ENCODE peak calls at places on chromosomes 12 and 14, in four cellular contexts. One of them, this sample, is unnamed.

GRCh38 chr12:132471011-132471857 is 18.7 kb upstream of the FBRSL1 start:
- DNase-seq in tibial nerve: no peak
- DNase-seq in uterus: no peak
- DNase-seq in gastrocnemius medialis: no peak
- DNase-seq in this sample: no peak

GRCh38 chr14:102591372-102591943 is 991 bp upstream of the RCOR1 start:
- DNase-seq in uterus: peak; percentile 58
- DNase-seq in gastrocnemius medialis: peak; percentile 22
- DNase-seq in tibial nerve: peak; percentile 38
- DNase-seq in this sample: no peak

GRCh38 chr12:112945515-112945914 is 7.2 kb downstream of the OAS3 start:
- DNase-seq in gastrocnemius medialis: no peak
- DNase-seq in uterus: no peak
- DNase-seq in tibial nerve: no peak
- DNase-seq in this sample: no peak

GRCh38 chr12:16788888-16789790 is 183.2 kb upstream of the LMO3 start:
- DNase-seq in uterus: no peak
- DNase-seq in gastrocnemius medialis: no peak
- DNase-seq in tibial nerve: no peak
- DNase-seq in this sample: no peak

GRCh38 chr14:102868956-102869531 is 53.4 kb upstream of the AMN start:
- DNase-seq in gastrocnemius medialis: no peak
- DNase-seq in tibial nerve: no peak
- DNase-seq in uterus: no peak
- DNase-seq in this sample: no peak

GRCh38 chr12:42235426-42235825 is 2.6 kb downstream of the YAF2 start:
- DNase-seq in tibial nerve: no peak
- DNase-seq in uterus: peak; percentile 40
- DNase-seq in gastrocnemius medialis: peak; percentile 60
- DNase-seq in this sample: no peak

GRCh38 chr12:61538951-61539350 is 721.3 kb upstream of the USP15 start:
- DNase-seq in uterus: no peak
- DNase-seq in tibial nerve: no peak
- DNase-seq in gastrocnemius medialis: no peak
- DNase-seq in this sample: no peak

GRCh38 chr14:53888535-53889386 is 67.9 kb downstream of the BMP4 start:
- DNase-seq in tibial nerve: no peak
- DNase-seq in uterus: no peak
- DNase-seq in gastrocnemius medialis: no peak
- DNase-seq in this sample: no peak

GRCh38 chr12:116376354-116377193 is 99.1 kb upstream of the MED13L start:
- DNase-seq in uterus: no peak
- DNase-seq in tibial nerve: no peak
- DNase-seq in gastrocnemius medialis: no peak
- DNase-seq in this sample: no peak

GRCh38 chr14:104925941-104926609 is 1.4 kb downstream of the PLD4 start:
- DNase-seq in gastrocnemius medialis: no peak
- DNase-seq in tibial nerve: no peak
- DNase-seq in uterus: no peak
- DNase-seq in this sample: no peak

GRCh38 chr12:56769868-56770267 is 6.7 kb downstream of the HSD17B6 start:
- DNase-seq in uterus: no peak
- DNase-seq in tibial nerve: no peak
- DNase-seq in gastrocnemius medialis: no peak
- DNase-seq in this sample: no peak

GRCh38 chr14:48584031-48584430 is 908.6 kb upstream of the MDGA2 start:
- DNase-seq in tibial nerve: no peak
- DNase-seq in gastrocnemius medialis: no peak
- DNase-seq in uterus: no peak
- DNase-seq in this sample: no peak

GRCh38 chr14:23457587-23458445 is 11.7 kb upstream of the NGDN start:
- DNase-seq in tibial nerve: no peak
- DNase-seq in uterus: no peak
- DNase-seq in gastrocnemius medialis: no peak
- DNase-seq in this sample: no peak

GRCh38 chr14:23450376-23450775 is 14.9 kb upstream of the MYH7 start:
- DNase-seq in gastrocnemius medialis: no peak
- DNase-seq in tibial nerve: no peak
- DNase-seq in uterus: no peak
- DNase-seq in this sample: no peak

GRCh38 chr14:23449314-23449713 is 13.9 kb upstream of the MYH7 start:
- DNase-seq in tibial nerve: no peak
- DNase-seq in uterus: no peak
- DNase-seq in gastrocnemius medialis: no peak
- DNase-seq in this sample: no peak

GRCh38 chr14:23452237-23452636 is 16.8 kb upstream of the MYH7 start:
- DNase-seq in uterus: no peak
- DNase-seq in tibial nerve: no peak
- DNase-seq in gastrocnemius medialis: no peak
- DNase-seq in this sample: no peak

DNA sequence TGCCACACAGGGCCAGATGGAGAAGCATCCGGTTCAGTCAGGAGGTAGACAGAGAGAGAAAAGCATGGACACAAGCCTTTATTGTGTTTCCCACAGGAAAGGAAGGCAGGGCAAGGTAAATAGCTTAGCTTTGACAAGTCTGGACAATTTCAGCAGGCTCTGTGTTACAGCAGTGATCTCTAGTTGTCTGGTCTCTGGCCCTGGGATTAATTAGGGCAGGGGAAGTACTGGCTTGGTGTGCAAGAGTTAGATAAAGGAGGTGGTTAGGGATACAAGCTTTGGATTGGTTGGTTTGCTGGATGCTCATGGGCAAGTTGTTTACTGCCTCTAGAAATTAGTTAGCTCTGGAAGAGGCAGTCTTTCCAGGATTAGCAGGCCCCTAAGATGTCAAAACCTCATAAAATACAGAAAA is 15.1 kb upstream of the NGDN start:
- DNase-seq in uterus: no peak
- DNase-seq in tibial nerve: no peak
- DNase-seq in gastrocnemius medialis: no peak
- DNase-seq in this sample: no peak
- TF ChIP-seq POLR2A in uterus: no peak
- TF ChIP-seq POLR2A in tibial nerve: no peak
- TF ChIP-seq POLR2A in gastrocnemius medialis: no peak
- TF ChIP-seq POLR2A in this sample: no peak

GRCh38 chr12:6975297-6976032 is 4.8 kb downstream of the EMG1 start:
- DNase-seq in uterus: no peak
- DNase-seq in tibial nerve: no peak
- DNase-seq in gastrocnemius medialis: no peak
- DNase-seq in this sample: no peak
- TF ChIP-seq POLR2A in uterus: no peak
- TF ChIP-seq POLR2A in tibial nerve: no peak
- TF ChIP-seq POLR2A in gastrocnemius medialis: no peak
- TF ChIP-seq POLR2A in this sample: no peak

DNA sequence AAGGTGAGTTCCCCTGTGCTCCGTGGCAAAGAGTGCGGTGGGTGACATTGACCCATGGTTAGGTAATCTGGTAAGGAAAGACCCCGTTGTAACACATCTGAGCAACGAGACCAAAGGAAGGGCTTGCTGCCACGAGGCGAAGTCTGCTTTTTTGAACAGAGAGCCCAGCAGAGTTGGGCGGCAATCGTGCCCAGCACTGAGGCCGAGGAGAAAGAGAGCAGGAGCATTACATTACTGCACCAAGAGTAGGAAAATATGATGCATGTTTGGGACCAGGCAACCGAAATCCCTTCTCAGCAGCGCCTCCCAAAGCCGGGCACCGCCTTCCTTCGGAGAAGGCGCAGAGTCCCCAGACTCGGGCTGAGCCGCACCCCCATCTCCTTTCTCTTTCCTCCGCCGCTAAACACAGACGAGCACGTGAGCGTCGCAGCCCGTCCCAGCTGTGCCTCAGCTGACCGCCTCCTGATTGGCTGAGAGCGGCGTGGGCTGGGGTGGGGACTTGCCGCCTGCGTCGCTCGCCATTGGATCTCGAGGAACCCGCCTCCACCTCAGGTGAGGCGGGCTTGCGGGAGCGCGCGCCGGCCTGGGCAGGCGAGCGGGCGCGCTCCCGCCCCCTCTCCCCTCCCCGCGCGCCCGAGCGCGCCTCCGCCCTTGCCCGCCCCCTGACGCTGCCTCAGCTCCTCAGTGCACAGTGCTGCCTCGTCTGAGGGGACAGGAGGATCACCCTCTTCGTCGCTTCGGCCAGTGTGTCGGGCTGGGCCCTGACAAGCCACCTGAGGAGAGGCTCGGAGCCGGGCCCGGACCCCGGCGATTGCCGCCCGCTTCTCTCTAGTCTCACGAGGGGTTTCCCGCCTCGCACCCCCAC is at the start of gene HIF1A:
- DNase-seq in uterus: peak; percentile 95
- DNase-seq in gastrocnemius medialis: peak; percentile 97
- DNase-seq in tibial nerve: peak; percentile 87
- DNase-seq in this sample: peak; percentile 87
- TF ChIP-seq POLR2A in uterus: peak; percentile 83
- TF ChIP-seq POLR2A in gastrocnemius medialis: peak; percentile 92
- TF ChIP-seq POLR2A in tibial nerve: peak; percentile 92
- TF ChIP-seq POLR2A in this sample: peak; percentile 98

DNA sequence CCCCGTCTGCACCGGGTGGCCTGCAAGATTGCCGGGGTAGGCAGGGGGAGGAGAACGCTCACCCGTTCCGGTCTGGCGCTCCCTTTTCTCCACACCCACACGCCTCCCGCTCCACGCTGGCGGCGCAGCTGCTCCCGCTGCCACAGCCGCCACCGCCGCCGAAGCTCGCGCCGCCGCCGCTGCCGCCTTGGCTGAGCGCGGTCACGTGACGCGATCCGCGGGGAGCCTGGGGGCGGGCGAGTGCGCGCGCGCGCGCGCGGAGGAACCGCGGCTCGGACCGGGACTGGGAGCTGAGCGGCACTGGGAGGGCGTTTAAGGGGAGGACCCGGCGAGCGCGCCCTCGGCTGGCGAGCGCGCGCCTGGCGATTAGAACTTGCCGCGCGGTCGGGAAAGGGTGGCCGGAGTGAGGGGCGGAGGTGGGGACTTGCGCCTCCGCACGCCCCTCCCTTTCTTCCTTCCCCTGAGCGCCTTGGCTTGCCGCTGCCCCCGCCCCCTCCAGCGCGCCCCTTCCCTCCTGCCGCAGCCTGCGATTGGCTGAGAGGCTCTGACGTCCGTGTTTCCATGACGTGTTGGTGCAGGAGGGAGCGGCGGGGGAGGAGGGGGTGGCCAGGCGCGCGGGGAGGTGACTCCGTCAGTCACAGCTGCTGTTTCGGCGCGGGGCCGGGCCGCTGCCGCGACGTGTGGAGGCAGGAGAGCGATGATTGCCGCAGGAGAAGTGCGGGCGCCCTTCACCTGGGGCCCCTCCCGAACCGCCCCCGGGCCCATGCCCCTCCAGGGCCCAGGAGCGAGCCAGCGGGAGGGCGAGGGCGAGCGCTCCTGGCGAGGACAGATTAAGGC is 737 bp upstream of the ATP2B1 start:
- DNase-seq in uterus: peak; percentile 99
- DNase-seq in tibial nerve: peak; percentile 99
- DNase-seq in gastrocnemius medialis: peak; percentile 99
- DNase-seq in this sample: peak; percentile 88
- TF ChIP-seq POLR2A in uterus: peak; percentile 78
- TF ChIP-seq POLR2A in tibial nerve: peak; percentile 96
- TF ChIP-seq POLR2A in gastrocnemius medialis: peak; percentile 97
- TF ChIP-seq POLR2A in this sample: peak; percentile 87